ENCODE peak calls at places on chromosomes 11 and 22, in four cellular contexts. V is heart right ventricle, Q is psoas muscle, L is neural crest cell. I is an unnamed sample.

GRCh38 chr11:8333431-8334401 is 70.0 kb upstream of the LMO1 start:
- DNase-seq in V (no peak), Q (no peak), L (no peak), I (no peak)

GRCh38 chr11:132357811-132358572 is 987.6 kb downstream of the NTM start:
- DNase-seq in V (no peak), Q (no peak), L (no peak), I (no peak)

GRCh38 chr22:44860311-44860710 is 107.9 kb downstream of the ARHGAP8 start:
- DNase-seq in V (no peak), Q (no peak), L (no peak), I (no peak)

GRCh38 chr11:8601376-8602133 is 7.5 kb upstream of the STK33 start:
- DNase-seq in V (no peak), Q (no peak), L (no peak), I (no peak)

GRCh38 chr11:86719781-86720463 is 47.5 kb upstream of the ME3 start:
- DNase-seq in V (no peak), Q (no peak), L (no peak), I (no peak)

GRCh38 chr11:19777342-19778102 is 64.9 kb downstream of the NAV2 start:
- DNase-seq in V (no peak), Q (no peak), L (no peak), I (no peak)

GRCh38 chr11:117095301-117096139 is 2.7 kb downstream of the SIK3 start:
- DNase-seq in V (no peak), Q (no peak), L (no peak), I (no peak)

GRCh38 chr22:36194971-36195370 is 6.6 kb downstream of the APOL4 start:
- DNase-seq in V (peak), Q (peak), L (peak), I (no peak)

GRCh38 chr11:67466962-67467771 is 1.9 kb downstream of the TMEM134 start:
- DNase-seq in V (no peak), Q (no peak), L (no peak), I (no peak)

GRCh38 chr11:64765841-64766682 is 6.3 kb upstream of the PYGM start:
- DNase-seq in V (no peak), Q (peak), L (no peak), I (peak)

GRCh38 chr22:38984224-38984623 is 2.1 kb downstream of the APOBEC3B start:
- DNase-seq in V (no peak), Q (no peak), L (no peak), I (no peak)

GRCh38 chr11:1936781-1937615 is 10.1 kb upstream of the MRPL23 start:
- DNase-seq in V (peak), Q (peak), L (no peak), I (no peak)

GRCh38 chr22:17968126-17968525 is 56.2 kb downstream of the MICAL3 start:
- DNase-seq in V (no peak), Q (no peak), L (no peak), I (no peak)

GRCh38 chr11:84563356-84563755 is 1063.8 kb downstream of the DLG2 start:
- DNase-seq in V (no peak), Q (no peak), L (no peak), I (no peak)

GRCh38 chr11:117701781-117702180 is 95.2 kb downstream of the DSCAML1 start:
- DNase-seq in V (no peak), Q (no peak), L (no peak), I (no peak)

GRCh38 chr11:117328414-117329010 is 858 bp downstream of the CEP164 start:
- DNase-seq in V (no peak), Q (no peak), L (no peak), I (no peak)

GRCh38 chr11:95732930-95733602 is 56.5 kb downstream of the FAM76B start:
- DNase-seq in V (no peak), Q (no peak), L (no peak), I (no peak)

GRCh38 chr11:34214961-34215805 is 109.8 kb downstream of the NAT10 start:
- DNase-seq in V (no peak), Q (no peak), L (no peak), I (no peak)

GRCh38 chr11:79417069-79417920 is 23.5 kb downstream of the TENM4 start:
- DNase-seq in V (no peak), Q (no peak), L (no peak), I (no peak)

GRCh38 chr11:66002648-66003225 is 434 bp downstream of the BANF1 start:
- DNase-seq in V (no peak), Q (peak), L (no peak), I (peak)

GRCh38 chr11:88604255-88604654 is 266.7 kb upstream of the CTSC start:
- DNase-seq in V (no peak), Q (no peak), L (no peak), I (no peak)

GRCh38 chr11:75453916-75454655 is 21.1 kb upstream of the KLHL35 start:
- DNase-seq in V (no peak), Q (peak), L (no peak), I (peak)

GRCh38 chr11:1481483-1481825 is 5.1 kb downstream of the MOB2 start:
- DNase-seq in V (no peak), Q (no peak), L (no peak), I (peak)

GRCh38 chr11:20027546-20028014 is 132.7 kb downstream of the DBX1 start:
- DNase-seq in V (no peak), Q (no peak), L (no peak), I (no peak)

DNA sequence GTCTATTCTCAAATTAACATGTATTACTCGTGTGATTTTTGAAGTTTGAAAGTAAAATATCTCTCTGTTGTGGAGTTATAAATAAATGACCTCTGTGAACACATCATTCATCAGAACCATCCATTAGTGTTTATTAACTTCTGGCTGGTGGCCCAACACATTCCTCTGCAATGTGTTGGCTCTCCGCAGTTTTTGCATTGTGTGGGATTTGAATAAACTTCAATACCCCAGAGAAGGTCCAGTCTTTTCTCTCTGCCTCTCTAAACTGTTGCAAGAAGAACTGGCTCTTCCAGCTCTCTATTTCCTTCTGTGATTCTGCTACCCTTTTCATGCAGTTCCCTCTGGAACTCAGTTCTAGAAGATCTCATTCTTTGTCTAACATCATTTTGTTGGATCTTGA is 125.0 kb upstream of the ARHGAP42 start:
- DNase-seq in V (no peak), Q (no peak), L (no peak), I (no peak)
- TF ChIP-seq CTCF in V (no peak), Q (no peak), L (no peak), I (no peak)

GRCh38 chr11:69444381-69445130 is 36.9 kb upstream of the LINC01488 start:
- DNase-seq in V (peak), Q (peak), L (peak), I (peak)
- TF ChIP-seq CTCF in V (peak), Q (peak), L (peak), I (no peak)

GRCh38 chr11:134592391-134592990 is 180.4 kb upstream of the B3GAT1 start:
- DNase-seq in V (no peak), Q (no peak), L (peak), I (no peak)
- TF ChIP-seq CTCF in V (peak), Q (no peak), L (peak), I (no peak)

GRCh38 chr22:48782326-48782725 is 1045.3 kb downstream of the BRD1 start:
- DNase-seq in V (no peak), Q (no peak), L (no peak), I (no peak)

GRCh38 chr22:48783821-48784266 is 1043.8 kb downstream of the BRD1 start:
- DNase-seq in V (no peak), Q (no peak), L (no peak), I (peak)

GRCh38 chr22:48781391-48781790 is 1046.3 kb downstream of the BRD1 start:
- DNase-seq in V (no peak), Q (no peak), L (no peak), I (no peak)

GRCh38 chr22:48781868-48782267 is 1045.8 kb downstream of the BRD1 start:
- DNase-seq in V (no peak), Q (no peak), L (no peak), I (peak)

DNA sequence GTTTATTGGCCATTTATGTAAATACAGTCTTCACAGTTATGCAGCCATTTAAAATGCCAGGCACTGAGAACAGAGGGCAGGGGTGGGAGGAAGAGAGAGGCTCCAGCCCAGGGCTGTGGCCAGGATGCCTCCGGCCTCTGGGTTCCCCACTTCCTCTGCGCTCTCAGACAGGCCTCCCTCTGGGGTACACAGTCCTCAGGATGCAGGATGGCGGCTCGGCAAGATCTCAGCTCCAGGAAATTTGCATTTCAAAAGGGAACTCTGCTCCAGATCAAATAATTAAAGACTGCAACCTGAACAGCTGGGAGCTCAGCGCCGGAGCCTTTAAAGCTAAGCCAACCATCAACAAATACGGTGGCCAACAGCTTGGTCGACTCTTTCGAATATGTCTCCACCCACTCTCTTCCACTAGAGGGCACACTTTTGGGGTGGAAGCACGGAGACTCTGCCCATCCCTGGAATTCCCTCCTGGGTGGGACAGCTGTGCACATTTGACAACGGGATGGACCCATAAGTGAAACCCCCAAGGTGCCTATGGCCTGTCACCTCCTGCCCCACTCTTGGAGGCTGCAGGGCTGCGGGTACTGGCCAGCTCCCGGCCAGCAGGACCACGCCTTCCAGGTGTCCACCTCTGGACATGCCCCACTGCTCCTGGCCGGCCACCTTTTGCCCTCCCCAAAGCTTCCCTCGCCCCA is 1044.7 kb downstream of the BRD1 start:
- DNase-seq in V (no peak), Q (no peak), L (peak), I (peak)
- TF ChIP-seq CTCF in V (peak), Q (no peak), L (peak), I (no peak)

GRCh38 chr11:44654057-44654456 is 72.7 kb upstream of the TSPAN18 start:
- DNase-seq in V (no peak), Q (no peak), L (no peak), I (no peak)

GRCh38 chr11:44659641-44660040 is 67.1 kb upstream of the TSPAN18 start:
- DNase-seq in V (peak), Q (peak), L (no peak), I (peak)

GRCh38 chr11:44654596-44654995 is 72.2 kb upstream of the TSPAN18 start:
- DNase-seq in V (no peak), Q (no peak), L (no peak), I (no peak)

GRCh38 chr11:44661311-44661717 is 65.4 kb upstream of the TSPAN18 start:
- DNase-seq in V (no peak), Q (no peak), L (no peak), I (no peak)

DNA sequence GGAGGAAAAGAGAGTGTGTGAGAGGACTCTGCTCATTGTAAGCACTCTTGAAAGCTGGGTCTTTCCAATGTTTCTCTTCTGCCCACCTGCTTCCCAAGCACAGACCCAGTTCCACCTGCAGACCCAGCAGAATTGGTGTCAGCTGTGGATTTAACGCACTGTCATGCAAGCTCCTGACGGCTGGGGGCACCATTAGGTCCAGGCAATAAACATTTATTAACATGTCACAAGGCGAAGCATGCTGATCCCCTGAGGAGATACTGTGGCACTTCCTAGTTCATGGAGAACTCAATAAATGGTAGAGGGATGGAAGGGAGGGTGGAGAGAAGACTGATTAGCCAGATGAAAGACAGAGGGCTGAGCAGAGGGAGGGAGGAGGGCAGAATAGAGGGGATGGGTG is 68.3 kb upstream of the TSPAN18 start:
- DNase-seq in V (no peak), Q (no peak), L (no peak), I (no peak)
- TF ChIP-seq CTCF in V (peak), Q (no peak), L (peak), I (no peak)

GRCh38 chr11:125724125-125724524 is 22.0 kb upstream of the PATE1 start:
- DNase-seq in V (no peak), Q (no peak), L (no peak), I (no peak)
- TF ChIP-seq CTCF in V (no peak), Q (no peak), L (peak), I (no peak)